ENCODE peak calls at places on chromosomes 5 and 9, in five cellular contexts. One of them, this sample, is unnamed.

GRCh38 chr5:68946728-68947127 is 147.1 kb upstream of the SLC30A5 start:
- DNase-seq in IMR-90: no peak
- DNase-seq in psoas muscle: no peak
- DNase-seq in dorsolateral prefrontal cortex: no peak
- DNase-seq in testis: no peak
- DNase-seq in this sample: no peak

GRCh38 chr9:113694912-113695900 is 180.9 kb upstream of the ZNF618 start:
- DNase-seq in IMR-90: no peak
- DNase-seq in psoas muscle: no peak
- DNase-seq in dorsolateral prefrontal cortex: no peak
- DNase-seq in testis: no peak
- DNase-seq in this sample: no peak

GRCh38 chr5:108747111-108748009 is at the start of gene FER:
- DNase-seq in IMR-90: peak
- DNase-seq in psoas muscle: no peak
- DNase-seq in dorsolateral prefrontal cortex: no peak
- DNase-seq in testis: peak
- DNase-seq in this sample: no peak

GRCh38 chr9:86751207-86751606 is 196.1 kb downstream of the GAS1 start:
- DNase-seq in IMR-90: peak
- DNase-seq in psoas muscle: peak
- DNase-seq in dorsolateral prefrontal cortex: no peak
- DNase-seq in testis: no peak
- DNase-seq in this sample: no peak

GRCh38 chr9:37523916-37524315 is 38.2 kb downstream of the POLR1E start:
- DNase-seq in IMR-90: no peak
- DNase-seq in psoas muscle: no peak
- DNase-seq in dorsolateral prefrontal cortex: no peak
- DNase-seq in testis: no peak
- DNase-seq in this sample: no peak

GRCh38 chr5:51651476-51651875 is 268.2 kb downstream of the ISL1 start:
- DNase-seq in IMR-90: no peak
- DNase-seq in psoas muscle: no peak
- DNase-seq in dorsolateral prefrontal cortex: no peak
- DNase-seq in testis: no peak
- DNase-seq in this sample: no peak

GRCh38 chr5:142749321-142749720 is 20.9 kb upstream of the ARHGAP26 start:
- DNase-seq in IMR-90: peak
- DNase-seq in psoas muscle: no peak
- DNase-seq in dorsolateral prefrontal cortex: no peak
- DNase-seq in testis: no peak
- DNase-seq in this sample: no peak

GRCh38 chr5:76693141-76693540 is 22.8 kb upstream of the F2R start:
- DNase-seq in IMR-90: no peak
- DNase-seq in psoas muscle: no peak
- DNase-seq in dorsolateral prefrontal cortex: no peak
- DNase-seq in testis: no peak
- DNase-seq in this sample: no peak

GRCh38 chr5:65142511-65143011 is 339.2 kb downstream of the ADAMTS6 start:
- DNase-seq in IMR-90: peak
- DNase-seq in psoas muscle: no peak
- DNase-seq in dorsolateral prefrontal cortex: no peak
- DNase-seq in testis: no peak
- DNase-seq in this sample: peak

GRCh38 chr5:172800088-172800551 is 29.1 kb upstream of the DUSP1 start:
- DNase-seq in IMR-90: peak
- DNase-seq in psoas muscle: peak
- DNase-seq in dorsolateral prefrontal cortex: no peak
- DNase-seq in testis: peak
- DNase-seq in this sample: peak

GRCh38 chr9:93517331-93517730 is 59.1 kb upstream of the PHF2 start:
- DNase-seq in IMR-90: peak
- DNase-seq in psoas muscle: no peak
- DNase-seq in dorsolateral prefrontal cortex: no peak
- DNase-seq in testis: no peak
- DNase-seq in this sample: no peak

GRCh38 chr9:94645901-94646300 is 6.6 kb upstream of the FBP1 start:
- DNase-seq in IMR-90: no peak
- DNase-seq in psoas muscle: no peak
- DNase-seq in dorsolateral prefrontal cortex: no peak
- DNase-seq in testis: no peak
- DNase-seq in this sample: no peak

GRCh38 chr9:82333671-82334070 is 345.1 kb downstream of the SPATA31D1 start:
- DNase-seq in IMR-90: peak
- DNase-seq in psoas muscle: no peak
- DNase-seq in dorsolateral prefrontal cortex: no peak
- DNase-seq in testis: no peak
- DNase-seq in this sample: no peak

GRCh38 chr5:2207416-2207950 is 324.8 kb upstream of the IRX4 start:
- DNase-seq in IMR-90: no peak
- DNase-seq in psoas muscle: no peak
- DNase-seq in dorsolateral prefrontal cortex: no peak
- DNase-seq in testis: no peak
- DNase-seq in this sample: no peak

GRCh38 chr9:137809038-137809630 is 68.4 kb upstream of the CACNA1B start:
- DNase-seq in IMR-90: no peak
- DNase-seq in psoas muscle: no peak
- DNase-seq in dorsolateral prefrontal cortex: no peak
- DNase-seq in testis: no peak
- DNase-seq in this sample: no peak

GRCh38 chr9:84839538-84839937 is 170.0 kb downstream of the NTRK2 start:
- DNase-seq in IMR-90: no peak
- DNase-seq in psoas muscle: no peak
- DNase-seq in dorsolateral prefrontal cortex: no peak
- DNase-seq in testis: no peak
- DNase-seq in this sample: peak

GRCh38 chr5:122175852-122176251 is 46.5 kb downstream of the ZNF474 start:
- DNase-seq in IMR-90: peak
- DNase-seq in psoas muscle: no peak
- DNase-seq in dorsolateral prefrontal cortex: no peak
- DNase-seq in testis: no peak
- DNase-seq in this sample: no peak

GRCh38 chr5:146338774-146339714 is at the start of gene POU4F3:
- DNase-seq in IMR-90: no peak
- DNase-seq in psoas muscle: no peak
- DNase-seq in dorsolateral prefrontal cortex: no peak
- DNase-seq in testis: no peak
- DNase-seq in this sample: peak

GRCh38 chr5:148790545-148791333 is 35.7 kb upstream of the ADRB2 start:
- DNase-seq in IMR-90: no peak
- DNase-seq in psoas muscle: no peak
- DNase-seq in dorsolateral prefrontal cortex: no peak
- DNase-seq in testis: no peak
- DNase-seq in this sample: no peak

GRCh38 chr5:157864067-157864466 is 5.1 kb upstream of the CLINT1 start:
- DNase-seq in IMR-90: no peak
- DNase-seq in psoas muscle: no peak
- DNase-seq in dorsolateral prefrontal cortex: no peak
- DNase-seq in testis: no peak
- DNase-seq in this sample: peak

GRCh38 chr5:155556700-155557099 is 543.1 kb downstream of the KIF4B start:
- DNase-seq in IMR-90: no peak
- DNase-seq in psoas muscle: no peak
- DNase-seq in dorsolateral prefrontal cortex: no peak
- DNase-seq in testis: no peak
- DNase-seq in this sample: no peak

GRCh38 chr9:126500600-126501382 is 112.9 kb upstream of the LMX1B start:
- DNase-seq in IMR-90: peak
- DNase-seq in psoas muscle: peak
- DNase-seq in dorsolateral prefrontal cortex: peak
- DNase-seq in testis: peak
- DNase-seq in this sample: peak

GRCh38 chr5:102231693-102232619 is 64.1 kb downstream of the SLCO4C1 start:
- DNase-seq in IMR-90: no peak
- DNase-seq in psoas muscle: no peak
- DNase-seq in dorsolateral prefrontal cortex: no peak
- DNase-seq in testis: no peak
- DNase-seq in this sample: no peak

GRCh38 chr9:27333241-27334052 is 36.5 kb upstream of the EQTN start:
- DNase-seq in IMR-90: peak
- DNase-seq in psoas muscle: peak
- DNase-seq in dorsolateral prefrontal cortex: no peak
- DNase-seq in testis: peak
- DNase-seq in this sample: peak

GRCh38 chr9:14961372-14962068 is 51.3 kb upstream of the FREM1 start:
- DNase-seq in IMR-90: no peak
- DNase-seq in psoas muscle: no peak
- DNase-seq in dorsolateral prefrontal cortex: no peak
- DNase-seq in testis: no peak
- DNase-seq in this sample: peak

GRCh38 chr9:134912126-134912840 is 5.4 kb downstream of the FCN1 start:
- DNase-seq in IMR-90: no peak
- DNase-seq in psoas muscle: no peak
- DNase-seq in dorsolateral prefrontal cortex: no peak
- DNase-seq in testis: no peak
- DNase-seq in this sample: no peak

GRCh38 chr5:133943475-133943817 is 25.0 kb downstream of the C5orf15 start:
- DNase-seq in IMR-90: no peak
- DNase-seq in psoas muscle: no peak
- DNase-seq in dorsolateral prefrontal cortex: no peak
- DNase-seq in testis: no peak
- DNase-seq in this sample: peak

GRCh38 chr5:151825445-151825844 is 53.7 kb downstream of the G3BP1 start:
- DNase-seq in IMR-90: peak
- DNase-seq in psoas muscle: no peak
- DNase-seq in dorsolateral prefrontal cortex: no peak
- DNase-seq in testis: peak
- DNase-seq in this sample: peak

GRCh38 chr5:107543868-107544267 is 126.9 kb downstream of the EFNA5 start:
- DNase-seq in IMR-90: no peak
- DNase-seq in psoas muscle: no peak
- DNase-seq in dorsolateral prefrontal cortex: no peak
- DNase-seq in testis: no peak
- DNase-seq in this sample: no peak

GRCh38 chr9:110821064-110821463 is 152.5 kb downstream of the MUSK start:
- DNase-seq in IMR-90: no peak
- DNase-seq in psoas muscle: no peak
- DNase-seq in dorsolateral prefrontal cortex: no peak
- DNase-seq in testis: no peak
- DNase-seq in this sample: no peak

GRCh38 chr5:168131519-168131918 is 159.9 kb upstream of the WWC1 start:
- DNase-seq in IMR-90: no peak
- DNase-seq in psoas muscle: no peak
- DNase-seq in dorsolateral prefrontal cortex: no peak
- DNase-seq in testis: no peak
- DNase-seq in this sample: no peak

DNA sequence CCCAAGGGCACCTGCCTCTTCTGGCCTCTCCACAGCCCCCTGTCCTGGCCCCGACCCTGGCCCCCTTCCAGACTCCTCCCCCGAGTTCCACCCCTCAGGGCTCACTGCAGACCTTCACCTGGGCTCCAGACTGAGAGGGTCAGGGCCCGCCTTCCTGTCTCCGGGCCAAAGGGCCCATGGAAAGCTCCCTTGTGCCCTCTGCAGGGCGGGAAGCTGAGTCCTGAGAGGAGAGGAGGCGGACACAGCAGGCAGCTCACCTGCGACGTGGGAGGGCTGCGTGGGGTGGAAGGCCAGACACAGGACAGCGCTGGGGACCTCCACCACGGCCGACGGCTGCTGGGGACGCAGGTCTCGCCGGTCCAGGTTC is 20.6 kb downstream of the DYNC2I2 start:
- DNase-seq in IMR-90: no peak
- DNase-seq in psoas muscle: peak
- DNase-seq in dorsolateral prefrontal cortex: no peak
- DNase-seq in testis: peak
- DNase-seq in this sample: peak
- H3K4me3 ChIP-seq in IMR-90: no peak
- H3K4me3 ChIP-seq in psoas muscle: no peak
- H3K4me3 ChIP-seq in dorsolateral prefrontal cortex: no peak
- H3K4me3 ChIP-seq in testis: no peak
- H3K4me3 ChIP-seq in this sample: no peak

GRCh38 chr5:25701936-25702335 is 1057.2 kb upstream of the CDH10 start:
- DNase-seq in IMR-90: no peak
- DNase-seq in psoas muscle: no peak
- DNase-seq in dorsolateral prefrontal cortex: no peak
- DNase-seq in testis: no peak
- DNase-seq in this sample: no peak
- H3K4me3 ChIP-seq in IMR-90: no peak
- H3K4me3 ChIP-seq in psoas muscle: no peak
- H3K4me3 ChIP-seq in dorsolateral prefrontal cortex: no peak
- H3K4me3 ChIP-seq in testis: no peak
- H3K4me3 ChIP-seq in this sample: no peak

DNA sequence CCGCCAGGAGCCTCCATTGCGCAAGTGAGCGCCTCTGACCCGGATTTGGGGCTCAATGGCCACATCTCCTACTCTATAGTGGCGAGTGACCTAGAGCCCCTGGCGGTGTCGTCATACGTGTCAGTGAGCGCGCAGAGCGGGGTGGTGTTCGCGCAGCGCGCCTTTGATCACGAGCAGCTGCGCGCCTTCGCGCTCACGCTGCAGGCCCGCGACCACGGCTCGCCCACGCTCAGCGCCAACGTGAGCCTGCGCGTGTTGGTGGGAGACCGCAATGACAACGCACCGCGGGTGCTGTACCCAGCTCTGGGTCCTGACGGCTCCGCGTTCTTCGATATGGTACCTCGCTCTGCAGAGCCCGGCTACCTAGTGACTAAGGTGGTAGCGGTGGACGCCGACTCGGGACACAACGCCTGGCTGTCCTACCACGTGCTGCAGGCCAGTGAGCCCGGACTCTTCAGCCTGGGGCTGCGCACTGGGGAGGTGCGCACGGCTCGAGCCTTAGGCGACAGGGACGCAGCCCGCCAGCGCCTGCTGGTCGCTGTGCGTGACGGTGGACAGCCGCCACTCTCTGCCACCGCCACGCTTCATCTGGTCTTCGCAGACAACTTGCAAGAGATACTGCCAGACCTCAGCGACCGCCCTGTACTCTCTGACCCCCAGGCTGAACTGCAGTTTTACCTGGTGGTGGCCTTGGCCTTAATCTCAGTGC is 1.9 kb downstream of the PCDHGB6 start:
- DNase-seq in IMR-90: no peak
- DNase-seq in psoas muscle: no peak
- DNase-seq in dorsolateral prefrontal cortex: no peak
- DNase-seq in testis: no peak
- DNase-seq in this sample: no peak
- H3K4me3 ChIP-seq in IMR-90: no peak
- H3K4me3 ChIP-seq in psoas muscle: peak
- H3K4me3 ChIP-seq in dorsolateral prefrontal cortex: no peak
- H3K4me3 ChIP-seq in testis: no peak
- H3K4me3 ChIP-seq in this sample: no peak

DNA sequence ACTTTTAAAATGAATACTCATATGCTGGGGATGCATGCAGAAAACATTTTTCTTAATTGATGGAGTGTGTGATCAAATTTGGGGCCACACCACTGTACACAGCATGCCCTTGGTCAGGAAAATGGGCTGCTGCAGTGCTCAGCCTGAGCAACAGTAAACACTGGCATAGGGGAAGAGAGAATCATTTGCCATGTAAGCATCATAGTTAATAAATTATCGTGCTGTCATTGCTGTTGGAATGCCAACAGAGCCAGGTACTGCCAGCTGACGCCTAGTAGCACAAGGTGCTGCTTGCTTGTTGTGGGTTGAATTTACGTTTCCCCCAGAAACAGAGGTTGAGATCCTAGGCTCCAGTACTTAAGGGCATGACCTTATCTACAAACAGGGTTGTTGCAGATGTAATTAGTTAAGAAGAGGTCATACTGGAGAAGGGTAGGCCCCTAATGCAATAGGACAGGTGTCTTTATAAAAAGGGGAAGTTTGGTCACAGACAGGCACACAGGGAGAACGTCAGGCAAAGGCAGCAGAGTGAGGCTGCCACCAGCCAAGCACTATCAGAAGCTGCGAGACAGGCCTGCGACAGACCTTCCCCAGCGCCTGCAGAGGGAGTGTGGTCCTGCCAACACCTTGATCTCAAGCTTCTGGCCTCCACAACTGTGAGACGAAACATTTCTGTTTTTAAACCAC is 25.3 kb downstream of the DAP start:
- DNase-seq in IMR-90: no peak
- DNase-seq in psoas muscle: no peak
- DNase-seq in dorsolateral prefrontal cortex: no peak
- DNase-seq in testis: no peak
- DNase-seq in this sample: no peak
- H3K4me3 ChIP-seq in IMR-90: no peak
- H3K4me3 ChIP-seq in psoas muscle: no peak
- H3K4me3 ChIP-seq in dorsolateral prefrontal cortex: no peak
- H3K4me3 ChIP-seq in testis: no peak
- H3K4me3 ChIP-seq in this sample: no peak